ENCODE peak calls at places on chromosomes 2 and 18, in four cellular contexts. Y is HCT116, G is SK-N-SH, P is GM12878. N is an unnamed sample.

GRCh38 chr2:28993211-28993960 is 12.3 kb downstream of the TOGARAM2 start:
- DNase-seq in Y (no peak), G (no peak), P (no peak), N (no peak)

GRCh38 chr2:227389661-227390060 is 1.9 kb upstream of the SCYGR1 start:
- DNase-seq in Y (no peak), G (no peak), P (no peak), N (no peak)

GRCh38 chr18:1292167-1292566 is 387.5 kb downstream of the ADCYAP1 start:
- DNase-seq in Y (no peak), G (no peak), P (no peak), N (no peak)

GRCh38 chr2:233440714-233441113 is 86.4 kb downstream of the DGKD start:
- DNase-seq in Y (no peak), G (no peak), P (no peak), N (no peak)

GRCh38 chr2:36427790-36428243 is 72.2 kb downstream of the CRIM1 start:
- DNase-seq in Y (no peak), G (no peak), P (no peak), N (no peak)

GRCh38 chr2:240033330-240033678 is 3.1 kb upstream of the OR6B2 start:
- DNase-seq in Y (no peak), G (no peak), P (no peak), N (no peak)

GRCh38 chr2:209560911-209561310 is 137.1 kb downstream of the MAP2 start:
- DNase-seq in Y (no peak), G (no peak), P (no peak), N (no peak)

GRCh38 chr2:44362207-44363015 is 664 bp downstream of the CAMKMT start:
- DNase-seq in Y (peak), G (peak), P (peak), N (peak)

GRCh38 chr2:122713800-122714199 is 958.3 kb downstream of the TSN start:
- DNase-seq in Y (no peak), G (no peak), P (no peak), N (no peak)

GRCh38 chr2:234137400-234138014 is 87.0 kb downstream of the SPP2 start:
- DNase-seq in Y (no peak), G (no peak), P (no peak), N (no peak)

GRCh38 chr18:79615091-79615490 is 64.5 kb upstream of the CTDP1 start:
- DNase-seq in Y (no peak), G (no peak), P (no peak), N (no peak)

GRCh38 chr2:220478305-220479058 is 851.1 kb downstream of the SLC4A3 start:
- DNase-seq in Y (no peak), G (no peak), P (no peak), N (no peak)

GRCh38 chr2:174951746-174952145 is 53.4 kb downstream of the CHN1 start:
- DNase-seq in Y (no peak), G (no peak), P (no peak), N (no peak)
- TF ChIP-seq JUND in Y (no peak), G (peak), P (no peak), N (no peak)

GRCh38 chr2:31987454-31987853 is 23.4 kb downstream of the MEMO1 start:
- DNase-seq in Y (no peak), G (no peak), P (no peak), N (no peak)
- TF ChIP-seq JUND in Y (no peak), G (no peak), P (no peak), N (no peak)

GRCh38 chr2:120735750-120736170 is at the start of gene GLI2:
- DNase-seq in Y (peak), G (peak), P (no peak), N (peak)
- TF ChIP-seq JUND in Y (no peak), G (no peak), P (no peak), N (no peak)

GRCh38 chr2:115160523-115161521 is 718.4 kb downstream of the DPP10 start:
- DNase-seq in Y (no peak), G (peak), P (no peak), N (no peak)
- TF ChIP-seq JUND in Y (no peak), G (no peak), P (no peak), N (no peak)

GRCh38 chr2:178863130-178863855 is 56.1 kb upstream of the TTN start:
- DNase-seq in Y (no peak), G (no peak), P (no peak), N (no peak)
- TF ChIP-seq JUND in Y (no peak), G (no peak), P (no peak), N (no peak)

GRCh38 chr2:27776097-27776496 is 4.6 kb downstream of the MRPL33 start:
- DNase-seq in Y (no peak), G (no peak), P (no peak), N (no peak)
- TF ChIP-seq JUND in Y (no peak), G (no peak), P (no peak), N (no peak)